ENCODE peak calls at places on chromosomes 6 and 20, in ten cellular contexts. H, P, K, J, S, B, N, T, Y and R are unnamed samples.

GRCh38 chr20:51500936-51501335 is 41.6 kb downstream of the NFATC2 start:
- DNase-seq in H (peak), P (no peak), K (no peak), J (no peak), S (no peak), B (no peak), N (no peak), T (no peak), Y (no peak), R (no peak)

GRCh38 chr6:28811873-28812272 is 111.9 kb downstream of the TRIM27 start:
- DNase-seq in H (peak), P (no peak), K (peak), J (no peak), S (no peak), B (no peak), N (no peak), T (no peak), Y (no peak), R (no peak)

GRCh38 chr6:106163446-106163965 is 77.4 kb downstream of the PRDM1 start:
- DNase-seq in H (no peak), P (peak), K (no peak), J (no peak), S (peak), B (no peak), N (no peak), T (no peak), Y (peak), R (peak)

GRCh38 chr20:13205848-13206434 is 15.1 kb upstream of the ISM1 start:
- DNase-seq in H (peak), P (no peak), K (peak), J (no peak), S (no peak), B (no peak), N (no peak), T (no peak), Y (no peak), R (no peak)

GRCh38 chr6:126030045-126030444 is 43.7 kb downstream of the TRMT11 start:
- DNase-seq in H (no peak), P (no peak), K (no peak), J (no peak), S (no peak), B (no peak), N (no peak), T (no peak), Y (no peak), R (peak)

GRCh38 chr6:36235309-36235708 is 34.6 kb upstream of the PNPLA1 start:
- DNase-seq in H (no peak), P (no peak), K (no peak), J (no peak), S (no peak), B (no peak), N (no peak), T (no peak), Y (no peak), R (no peak)

GRCh38 chr6:124947821-124948451 is 14.3 kb upstream of the RNF217 start:
- DNase-seq in H (peak), P (no peak), K (peak), J (no peak), S (no peak), B (no peak), N (no peak), T (no peak), Y (no peak), R (no peak)

GRCh38 chr20:43909720-43910119 is 4.9 kb upstream of the TOX2 start:
- DNase-seq in H (no peak), P (no peak), K (no peak), J (no peak), S (no peak), B (no peak), N (no peak), T (no peak), Y (no peak), R (no peak)

GRCh38 chr20:47487175-47487917 is 14.3 kb upstream of the NCOA3 start:
- DNase-seq in H (no peak), P (no peak), K (no peak), J (no peak), S (no peak), B (no peak), N (no peak), T (no peak), Y (peak), R (no peak)

GRCh38 chr6:1122083-1122482 is 189.8 kb upstream of the FOXQ1 start:
- DNase-seq in H (no peak), P (no peak), K (no peak), J (no peak), S (no peak), B (no peak), N (no peak), T (no peak), Y (no peak), R (no peak)

GRCh38 chr6:125871365-125871764 is 80.6 kb downstream of the NCOA7 start:
- DNase-seq in H (peak), P (no peak), K (peak), J (no peak), S (no peak), B (no peak), N (no peak), T (no peak), Y (no peak), R (no peak)

GRCh38 chr6:113464959-113465358 is 392.2 kb upstream of the MARCKS start:
- DNase-seq in H (peak), P (no peak), K (peak), J (no peak), S (peak), B (no peak), N (no peak), T (no peak), Y (peak), R (no peak)

GRCh38 chr20:25467441-25467840 is 60.0 kb downstream of the GINS1 start:
- DNase-seq in H (no peak), P (no peak), K (no peak), J (no peak), S (no peak), B (no peak), N (no peak), T (no peak), Y (no peak), R (no peak)

GRCh38 chr6:298233-299049 is 6.2 kb downstream of the DUSP22 start:
- DNase-seq in H (no peak), P (no peak), K (no peak), J (no peak), S (no peak), B (no peak), N (no peak), T (no peak), Y (no peak), R (no peak)

GRCh38 chr20:54477134-54477533 is 1.7 kb downstream of the DOK5 start:
- DNase-seq in H (no peak), P (no peak), K (no peak), J (no peak), S (no peak), B (no peak), N (no peak), T (no peak), Y (no peak), R (peak)

GRCh38 chr20:15039088-15039762 is 701.8 kb upstream of the FLRT3 start:
- DNase-seq in H (peak), P (no peak), K (peak), J (no peak), S (no peak), B (no peak), N (no peak), T (no peak), Y (no peak), R (no peak)

GRCh38 chr6:11021003-11021402 is 23.1 kb downstream of the ELOVL2 start:
- DNase-seq in H (no peak), P (no peak), K (no peak), J (no peak), S (no peak), B (peak), N (no peak), T (no peak), Y (no peak), R (no peak)

GRCh38 chr6:6218246-6219085 is 102.0 kb downstream of the F13A1 start:
- DNase-seq in H (peak), P (no peak), K (peak), J (no peak), S (peak), B (no peak), N (no peak), T (no peak), Y (no peak), R (no peak)

GRCh38 chr20:43751167-43752050 is 24.6 kb upstream of the GTSF1L start:
- DNase-seq in H (peak), P (no peak), K (peak), J (no peak), S (peak), B (no peak), N (no peak), T (no peak), Y (peak), R (peak)

GRCh38 chr20:57579898-57580447 is 19.1 kb downstream of the PCK1 start:
- DNase-seq in H (no peak), P (peak), K (no peak), J (no peak), S (no peak), B (no peak), N (no peak), T (no peak), Y (no peak), R (no peak)

GRCh38 chr20:58693226-58694006 is 816 bp downstream of the NPEPL1 start:
- DNase-seq in H (no peak), P (peak), K (peak), J (peak), S (no peak), B (no peak), N (no peak), T (peak), Y (no peak), R (no peak)

GRCh38 chr6:135231469-135231844 is 50.3 kb downstream of the MYB start:
- DNase-seq in H (no peak), P (no peak), K (no peak), J (no peak), S (no peak), B (no peak), N (no peak), T (no peak), Y (peak), R (no peak)

GRCh38 chr6:28446818-28447511 is 3.7 kb upstream of the ZSCAN23 start:
- DNase-seq in H (no peak), P (no peak), K (no peak), J (no peak), S (no peak), B (no peak), N (no peak), T (no peak), Y (peak), R (no peak)

GRCh38 chr6:145814035-145814500 is 527 bp downstream of the FBXO30 start:
- DNase-seq in H (peak), P (peak), K (peak), J (no peak), S (no peak), B (no peak), N (no peak), T (no peak), Y (no peak), R (peak)

GRCh38 chr6:45619994-45620471 is 242.3 kb upstream of the SUPT3H start:
- DNase-seq in H (no peak), P (no peak), K (no peak), J (no peak), S (no peak), B (no peak), N (no peak), T (no peak), Y (peak), R (no peak)

GRCh38 chr6:170516783-170517616 is 36.1 kb downstream of the PSMB1 start:
- DNase-seq in H (peak), P (no peak), K (peak), J (no peak), S (peak), B (peak), N (no peak), T (peak), Y (peak), R (peak)

GRCh38 chr6:37459981-37460800 is 27.2 kb downstream of the CMTR1 start:
- DNase-seq in H (no peak), P (no peak), K (no peak), J (no peak), S (no peak), B (no peak), N (no peak), T (no peak), Y (no peak), R (no peak)

GRCh38 chr6:167933847-167934246 is 63.6 kb upstream of the KIF25 start:
- DNase-seq in H (no peak), P (no peak), K (no peak), J (no peak), S (no peak), B (no peak), N (no peak), T (peak), Y (no peak), R (no peak)

GRCh38 chr6:142218441-142218840 is 71.4 kb downstream of the VTA1 start:
- DNase-seq in H (no peak), P (no peak), K (no peak), J (no peak), S (no peak), B (no peak), N (no peak), T (no peak), Y (no peak), R (no peak)
- H3K4me3 ChIP-seq in H (no peak), P (no peak), K (no peak), J (no peak), S (no peak), B (no peak), N (no peak), T (no peak), Y (no peak), R (no peak)

GRCh38 chr6:41411961-41412360 is 76.6 kb downstream of the NCR2 start:
- DNase-seq in H (no peak), P (no peak), K (no peak), J (no peak), S (no peak), B (no peak), N (no peak), T (no peak), Y (no peak), R (no peak)

GRCh38 chr6:41408576-41408975 is 73.2 kb downstream of the NCR2 start:
- DNase-seq in H (no peak), P (no peak), K (no peak), J (no peak), S (no peak), B (no peak), N (no peak), T (no peak), Y (no peak), R (no peak)

GRCh38 chr6:41406821-41407787 is 71.7 kb downstream of the NCR2 start:
- DNase-seq in H (no peak), P (no peak), K (no peak), J (peak), S (no peak), B (no peak), N (no peak), T (no peak), Y (no peak), R (no peak)

GRCh38 chr6:41409489-41409888 is 74.1 kb downstream of the NCR2 start:
- DNase-seq in H (no peak), P (no peak), K (no peak), J (no peak), S (no peak), B (no peak), N (no peak), T (no peak), Y (no peak), R (no peak)

GRCh38 chr6:41408982-41409381 is 73.6 kb downstream of the NCR2 start:
- DNase-seq in H (no peak), P (no peak), K (no peak), J (no peak), S (no peak), B (no peak), N (no peak), T (no peak), Y (no peak), R (no peak)
- H3K4me3 ChIP-seq in H (no peak), P (no peak), K (no peak), J (no peak), S (no peak), B (no peak), N (no peak), T (no peak), Y (no peak), R (no peak)

DNA sequence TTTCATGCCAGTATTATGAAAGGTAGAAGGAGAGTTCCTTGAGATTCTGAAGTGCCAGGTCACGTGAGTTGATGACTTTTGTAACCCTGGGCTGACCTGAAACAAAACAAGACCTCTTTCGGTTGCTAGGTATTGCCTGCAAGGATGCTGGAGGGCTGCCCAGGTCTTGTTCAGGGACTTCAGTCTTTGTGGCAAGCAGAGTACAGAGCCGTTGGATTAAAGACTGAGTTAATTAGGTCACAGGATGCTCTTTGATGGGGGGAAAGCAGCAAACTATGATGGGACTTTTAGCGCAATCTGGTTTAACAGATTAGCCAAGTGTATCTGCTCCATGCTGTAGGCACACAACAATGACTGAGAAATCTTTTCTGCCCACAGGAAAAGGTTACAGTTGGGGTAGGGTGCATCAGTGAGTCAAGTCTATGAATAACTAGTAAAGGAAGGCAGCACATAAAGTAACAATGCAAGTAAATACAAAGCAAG is 12.8 kb upstream of the ELOVL5 start:
- DNase-seq in H (peak), P (no peak), K (peak), J (peak), S (peak), B (no peak), N (no peak), T (peak), Y (no peak), R (no peak)
- H3K4me3 ChIP-seq in H (no peak), P (no peak), K (no peak), J (no peak), S (no peak), B (no peak), N (no peak), T (no peak), Y (no peak), R (no peak)

GRCh38 chr6:85679445-85680123 is 36.9 kb upstream of the SYNCRIP start:
- DNase-seq in H (no peak), P (no peak), K (peak), J (no peak), S (no peak), B (no peak), N (no peak), T (no peak), Y (no peak), R (no peak)

GRCh38 chr6:85677243-85677956 is 34.7 kb upstream of the SYNCRIP start:
- DNase-seq in H (peak), P (no peak), K (no peak), J (no peak), S (no peak), B (no peak), N (no peak), T (no peak), Y (peak), R (peak)

GRCh38 chr6:85678000-85678601 is 35.4 kb upstream of the SYNCRIP start:
- DNase-seq in H (no peak), P (no peak), K (peak), J (no peak), S (no peak), B (no peak), N (no peak), T (no peak), Y (no peak), R (no peak)

GRCh38 chr6:85678602-85679444 is 36.1 kb upstream of the SYNCRIP start:
- DNase-seq in H (peak), P (peak), K (peak), J (peak), S (peak), B (peak), N (peak), T (peak), Y (peak), R (peak)

GRCh38 chr6:85680388-85680787 is 37.7 kb upstream of the SYNCRIP start:
- DNase-seq in H (no peak), P (no peak), K (no peak), J (no peak), S (no peak), B (no peak), N (no peak), T (no peak), Y (no peak), R (no peak)
- H3K4me3 ChIP-seq in H (no peak), P (no peak), K (peak), J (no peak), S (peak), B (peak), N (no peak), T (no peak), Y (peak), R (no peak)

GRCh38 chr6:27290065-27290849 is 21.8 kb downstream of the POM121L2 start:
- DNase-seq in H (peak), P (no peak), K (no peak), J (no peak), S (no peak), B (peak), N (no peak), T (no peak), Y (peak), R (no peak)

GRCh38 chr6:27293436-27294152 is 18.5 kb downstream of the POM121L2 start:
- DNase-seq in H (peak), P (no peak), K (peak), J (no peak), S (no peak), B (no peak), N (no peak), T (no peak), Y (peak), R (no peak)

GRCh38 chr6:27288136-27289044 is 23.7 kb downstream of the POM121L2 start:
- DNase-seq in H (no peak), P (no peak), K (peak), J (no peak), S (no peak), B (no peak), N (no peak), T (no peak), Y (no peak), R (no peak)

GRCh38 chr6:27287751-27288135 is 24.3 kb downstream of the POM121L2 start:
- DNase-seq in H (no peak), P (no peak), K (no peak), J (no peak), S (no peak), B (no peak), N (no peak), T (no peak), Y (no peak), R (no peak)

GRCh38 chr6:27290850-27291208 is 21.2 kb downstream of the POM121L2 start:
- DNase-seq in H (no peak), P (no peak), K (no peak), J (no peak), S (no peak), B (no peak), N (no peak), T (no peak), Y (no peak), R (no peak)
- H3K4me3 ChIP-seq in H (peak), P (no peak), K (no peak), J (no peak), S (peak), B (peak), N (no peak), T (no peak), Y (peak), R (peak)